ENCODE peak calls at places on chromosome 14, in four cellular contexts. O is fibroblast of the aortic adventitia; T is CD4-positive, alpha-beta T cell; I is lower leg skin. R is an unnamed sample.

GRCh38 chr14:103767306-103767894 is 51.8 kb downstream of the ZFYVE21 start:
- DNase-seq in O (no peak), T (no peak), I (no peak), R (no peak)

GRCh38 chr14:67241416-67242362 is at the start of gene PALS1:
- DNase-seq in O (peak), T (no peak), I (peak), R (peak)

GRCh38 chr14:77838756-77839565 is 39.1 kb downstream of the ADCK1 start:
- DNase-seq in O (no peak), T (no peak), I (no peak), R (no peak)

GRCh38 chr14:30443368-30444007 is 115.5 kb upstream of the G2E3 start:
- DNase-seq in O (peak), T (no peak), I (no peak), R (peak)

GRCh38 chr14:70162353-70162752 is 26.4 kb downstream of the SLC8A3 start:
- DNase-seq in O (no peak), T (no peak), I (no peak), R (no peak)

GRCh38 chr14:90383731-90384542 is 12.9 kb upstream of the CALM1 start:
- DNase-seq in O (peak), T (peak), I (peak), R (peak)

GRCh38 chr14:73058923-73059311 is 583 bp downstream of the RBM25 start:
- DNase-seq in O (no peak), T (no peak), I (peak), R (peak)

GRCh38 chr14:59450716-59451115 is 14.5 kb downstream of the GPR135 start:
- DNase-seq in O (no peak), T (no peak), I (no peak), R (no peak)

GRCh38 chr14:75906680-75907280 is 75.0 kb downstream of the TGFB3 start:
- DNase-seq in O (peak), T (peak), I (peak), R (peak)

GRCh38 chr14:79483472-79483871 is 727.8 kb downstream of the DIO2 start:
- DNase-seq in O (peak), T (no peak), I (no peak), R (peak)

GRCh38 chr14:50816419-50817047 is 14.4 kb downstream of the NIN start:
- DNase-seq in O (peak), T (no peak), I (no peak), R (peak)

GRCh38 chr14:100617715-100618693 is 30.8 kb upstream of the BEGAIN start:
- DNase-seq in O (peak), T (no peak), I (no peak), R (no peak)

GRCh38 chr14:66403183-66403582 is 83.0 kb upstream of the CCDC196 start:
- DNase-seq in O (peak), T (no peak), I (no peak), R (peak)

R was measured in astrocyte.